ENCODE peak calls at places on chromosomes 3 and 15, in four cellular contexts. One of them, this sample, is unnamed.

GRCh38 chr3:170470063-170471006 is 51.7 kb downstream of the CLDN11 start:
- DNase-seq in midbrain: peak
- DNase-seq in COLO829: no peak
- DNase-seq in breast epithelium: no peak
- DNase-seq in this sample: no peak

GRCh38 chr15:68335251-68335650 is 57.7 kb downstream of the FEM1B start:
- DNase-seq in midbrain: peak
- DNase-seq in COLO829: peak
- DNase-seq in breast epithelium: peak
- DNase-seq in this sample: peak

GRCh38 chr15:80876034-80876433 is 96.9 kb downstream of the CEMIP start:
- DNase-seq in midbrain: peak
- DNase-seq in COLO829: no peak
- DNase-seq in breast epithelium: no peak
- DNase-seq in this sample: no peak

GRCh38 chr3:107740992-107741896 is 218.5 kb downstream of the BBX start:
- DNase-seq in midbrain: peak
- DNase-seq in COLO829: peak
- DNase-seq in breast epithelium: no peak
- DNase-seq in this sample: no peak

GRCh38 chr15:31215490-31216209 is 111.0 kb upstream of the KLF13 start:
- DNase-seq in midbrain: peak
- DNase-seq in COLO829: peak
- DNase-seq in breast epithelium: peak
- DNase-seq in this sample: peak

GRCh38 chr15:67701669-67702068 is 123.6 kb upstream of the SKOR1 start:
- DNase-seq in midbrain: no peak
- DNase-seq in COLO829: no peak
- DNase-seq in breast epithelium: no peak
- DNase-seq in this sample: no peak

GRCh38 chr3:1103525-1103924 is 10.7 kb downstream of the CNTN6 start:
- DNase-seq in midbrain: no peak
- DNase-seq in COLO829: no peak
- DNase-seq in breast epithelium: no peak
- DNase-seq in this sample: no peak

GRCh38 chr3:130601662-130602061 is 84.7 kb downstream of the COL6A6 start:
- DNase-seq in midbrain: no peak
- DNase-seq in COLO829: no peak
- DNase-seq in breast epithelium: no peak
- DNase-seq in this sample: no peak

GRCh38 chr3:142225885-142226215 is 465 bp upstream of the GK5 start:
- DNase-seq in midbrain: no peak
- DNase-seq in COLO829: no peak
- DNase-seq in breast epithelium: no peak
- DNase-seq in this sample: no peak

GRCh38 chr15:68819451-68820204 is 1.1 kb downstream of the ANP32A start:
- DNase-seq in midbrain: peak
- DNase-seq in COLO829: no peak
- DNase-seq in breast epithelium: peak
- DNase-seq in this sample: peak

GRCh38 chr15:39312984-39313383 is 267.9 kb upstream of the THBS1 start:
- DNase-seq in midbrain: no peak
- DNase-seq in COLO829: no peak
- DNase-seq in breast epithelium: no peak
- DNase-seq in this sample: no peak

GRCh38 chr3:188270423-188270972 is 116.5 kb downstream of the LPP start:
- DNase-seq in midbrain: peak
- DNase-seq in COLO829: no peak
- DNase-seq in breast epithelium: peak
- DNase-seq in this sample: peak

GRCh38 chr3:120858501-120858900 is 49.5 kb upstream of the STXBP5L start:
- DNase-seq in midbrain: no peak
- DNase-seq in COLO829: peak
- DNase-seq in breast epithelium: no peak
- DNase-seq in this sample: no peak

GRCh38 chr15:96326551-96327154 is 3.8 kb upstream of the NR2F2 start:
- DNase-seq in midbrain: no peak
- DNase-seq in COLO829: no peak
- DNase-seq in breast epithelium: peak
- DNase-seq in this sample: no peak

GRCh38 chr3:193292386-193292785 is 51.4 kb downstream of the PLAAT1 start:
- DNase-seq in midbrain: no peak
- DNase-seq in COLO829: no peak
- DNase-seq in breast epithelium: no peak
- DNase-seq in this sample: no peak

GRCh38 chr15:71355268-71355667 is 240.0 kb downstream of the THSD4 start:
- DNase-seq in midbrain: no peak
- DNase-seq in COLO829: no peak
- DNase-seq in breast epithelium: no peak
- DNase-seq in this sample: no peak

GRCh38 chr3:159785276-159785675 is 203.4 kb upstream of the IL12A start:
- DNase-seq in midbrain: no peak
- DNase-seq in COLO829: no peak
- DNase-seq in breast epithelium: no peak
- DNase-seq in this sample: no peak

GRCh38 chr3:171556574-171557145 is 96.5 kb upstream of the TNIK start:
- DNase-seq in midbrain: no peak
- DNase-seq in COLO829: no peak
- DNase-seq in breast epithelium: no peak
- DNase-seq in this sample: no peak

GRCh38 chr3:187014417-187014864 is 84.1 kb downstream of the ST6GAL1 start:
- DNase-seq in midbrain: no peak
- DNase-seq in COLO829: no peak
- DNase-seq in breast epithelium: no peak
- DNase-seq in this sample: no peak

GRCh38 chr3:183586477-183586876 is 31.0 kb upstream of the KLHL6 start:
- DNase-seq in midbrain: no peak
- DNase-seq in COLO829: no peak
- DNase-seq in breast epithelium: no peak
- DNase-seq in this sample: no peak

GRCh38 chr3:149417174-149417573 is 39.7 kb upstream of the TM4SF1 start:
- DNase-seq in midbrain: no peak
- DNase-seq in COLO829: no peak
- DNase-seq in breast epithelium: no peak
- DNase-seq in this sample: no peak

GRCh38 chr3:52379610-52380009 is 63.5 kb downstream of the DNAH1 start:
- DNase-seq in midbrain: no peak
- DNase-seq in COLO829: no peak
- DNase-seq in breast epithelium: no peak
- DNase-seq in this sample: no peak

GRCh38 chr3:61574854-61575253 is 13.5 kb downstream of the PTPRG start:
- DNase-seq in midbrain: no peak
- DNase-seq in COLO829: no peak
- DNase-seq in breast epithelium: no peak
- DNase-seq in this sample: no peak

GRCh38 chr15:60708684-60709083 is 229.7 kb upstream of the ICE2 start:
- DNase-seq in midbrain: no peak
- DNase-seq in COLO829: no peak
- DNase-seq in breast epithelium: no peak
- DNase-seq in this sample: no peak

GRCh38 chr15:30991301-30992072 is at the start of gene MTMR10:
- DNase-seq in midbrain: peak
- DNase-seq in COLO829: peak
- DNase-seq in breast epithelium: peak
- DNase-seq in this sample: peak

GRCh38 chr3:42780892-42781700 is 8.0 kb upstream of the CCDC13 start:
- DNase-seq in midbrain: peak
- DNase-seq in COLO829: peak
- DNase-seq in breast epithelium: no peak
- DNase-seq in this sample: peak

GRCh38 chr3:129034650-129035049 is 25.9 kb upstream of the GP9 start:
- DNase-seq in midbrain: no peak
- DNase-seq in COLO829: no peak
- DNase-seq in breast epithelium: no peak
- DNase-seq in this sample: no peak

GRCh38 chr3:45140392-45140791 is 5.8 kb downstream of the CDCP1 start:
- DNase-seq in midbrain: no peak
- DNase-seq in COLO829: no peak
- DNase-seq in breast epithelium: no peak
- DNase-seq in this sample: no peak

GRCh38 chr3:160544837-160545236 is 20.5 kb downstream of the KPNA4 start:
- DNase-seq in midbrain: no peak
- DNase-seq in COLO829: no peak
- DNase-seq in breast epithelium: no peak
- DNase-seq in this sample: no peak

This sample was measured in foreskin melanocyte.